ENCODE peak calls at places on chromosomes 11 and 22, in nine cellular contexts. T is gastrocnemius medialis, U is ovary, G is body of pancreas, X is sigmoid colon, V is HCT116, Q is suprapubic skin, B is transverse colon, M is adrenal gland. C is an unnamed sample.
A peak's percentile ranks its signal among the peaks of the same experiment; 100 is the strongest.

GRCh38 chr22:29258407-29259252 is 9.2 kb downstream of the RHBDD3 start:
- DNase-seq in T (no peak), U (peak; percentile 12), G (no peak), X (no peak), V (no peak), Q (no peak), B (no peak), M (no peak), C (peak; percentile 81)

GRCh38 chr22:30423296-30423958 is 2.1 kb upstream of the MTFP1 start:
- DNase-seq in T (no peak), U (no peak), G (no peak), X (peak; percentile 83), V (no peak), Q (peak; percentile 87), B (peak; percentile 56), M (peak; percentile 64), C (peak; percentile 89)

GRCh38 chr11:45470151-45471001 is 184.2 kb upstream of the SYT13 start:
- DNase-seq in T (no peak), U (peak; percentile 47), G (peak; percentile 55), X (no peak), V (no peak), Q (no peak), B (no peak), M (peak; percentile 69), C (no peak)

GRCh38 chr22:30705710-30706651 is 11.3 kb downstream of the OSBP2 start:
- DNase-seq in T (no peak), U (no peak), G (no peak), X (no peak), V (peak; percentile 70), Q (no peak), B (peak; percentile 22), M (peak; percentile 60), C (no peak)

GRCh38 chr11:62770778-62771143 is 435 bp upstream of the TAF6L start:
- DNase-seq in T (peak; percentile 33), U (peak; percentile 43), G (peak; percentile 31), X (peak; percentile 74), V (no peak), Q (peak; percentile 69), B (peak; percentile 30), M (peak; percentile 48), C (no peak)

GRCh38 chr11:4464216-4465159 is 15.4 kb downstream of the OR52K2 start:
- DNase-seq in T (no peak), U (no peak), G (no peak), X (no peak), V (peak; percentile 16), Q (no peak), B (no peak), M (no peak), C (no peak)

GRCh38 chr11:76747428-76747979 is 35.7 kb upstream of the TSKU start:
- DNase-seq in T (no peak), U (no peak), G (no peak), X (no peak), V (no peak), Q (no peak), B (no peak), M (no peak), C (no peak)

GRCh38 chr11:10480026-10480425 is 25.0 kb downstream of the AMPD3 start:
- DNase-seq in T (no peak), U (no peak), G (no peak), X (no peak), V (no peak), Q (peak; percentile 35), B (no peak), M (peak; percentile 19), C (no peak)

GRCh38 chr11:44615913-44616806 is 50.7 kb downstream of the CD82 start:
- DNase-seq in T (peak; percentile 5), U (no peak), G (no peak), X (peak; percentile 55), V (no peak), Q (peak; percentile 38), B (no peak), M (no peak), C (no peak)

GRCh38 chr11:110962907-110963306 is 250.7 kb upstream of the ARHGAP20 start:
- DNase-seq in T (no peak), U (no peak), G (no peak), X (no peak), V (no peak), Q (no peak), B (no peak), M (no peak), C (no peak)

GRCh38 chr11:44954051-44954906 is 3.6 kb upstream of the TP53I11 start:
- DNase-seq in T (no peak), U (no peak), G (no peak), X (no peak), V (no peak), Q (no peak), B (no peak), M (no peak), C (peak; percentile 24)

GRCh38 chr11:115580416-115580815 is 76.2 kb upstream of the CADM1 start:
- DNase-seq in T (no peak), U (no peak), G (no peak), X (no peak), V (no peak), Q (no peak), B (no peak), M (no peak), C (no peak)

GRCh38 chr11:78080818-78081495 is 1.3 kb upstream of the NDUFC2 start:
- DNase-seq in T (no peak), U (no peak), G (no peak), X (no peak), V (no peak), Q (no peak), B (no peak), M (no peak), C (no peak)

GRCh38 chr11:47466201-47466600 is 17.3 kb upstream of the RAPSN start:
- DNase-seq in T (no peak), U (no peak), G (no peak), X (no peak), V (no peak), Q (no peak), B (no peak), M (no peak), C (no peak)

GRCh38 chr11:65213322-65214211 is 31.8 kb downstream of the CAPN1 start:
- DNase-seq in T (no peak), U (no peak), G (no peak), X (no peak), V (no peak), Q (no peak), B (no peak), M (no peak), C (no peak)

GRCh38 chr11:106152013-106152412 is 74.6 kb downstream of the AASDHPPT start:
- DNase-seq in T (no peak), U (no peak), G (peak; percentile 18), X (no peak), V (no peak), Q (no peak), B (no peak), M (no peak), C (no peak)
- TF ChIP-seq CTCF in T (no peak), U (no peak), G (no peak), X (no peak), V (no peak), Q (no peak), B (no peak), M (no peak), C (no peak)

DNA sequence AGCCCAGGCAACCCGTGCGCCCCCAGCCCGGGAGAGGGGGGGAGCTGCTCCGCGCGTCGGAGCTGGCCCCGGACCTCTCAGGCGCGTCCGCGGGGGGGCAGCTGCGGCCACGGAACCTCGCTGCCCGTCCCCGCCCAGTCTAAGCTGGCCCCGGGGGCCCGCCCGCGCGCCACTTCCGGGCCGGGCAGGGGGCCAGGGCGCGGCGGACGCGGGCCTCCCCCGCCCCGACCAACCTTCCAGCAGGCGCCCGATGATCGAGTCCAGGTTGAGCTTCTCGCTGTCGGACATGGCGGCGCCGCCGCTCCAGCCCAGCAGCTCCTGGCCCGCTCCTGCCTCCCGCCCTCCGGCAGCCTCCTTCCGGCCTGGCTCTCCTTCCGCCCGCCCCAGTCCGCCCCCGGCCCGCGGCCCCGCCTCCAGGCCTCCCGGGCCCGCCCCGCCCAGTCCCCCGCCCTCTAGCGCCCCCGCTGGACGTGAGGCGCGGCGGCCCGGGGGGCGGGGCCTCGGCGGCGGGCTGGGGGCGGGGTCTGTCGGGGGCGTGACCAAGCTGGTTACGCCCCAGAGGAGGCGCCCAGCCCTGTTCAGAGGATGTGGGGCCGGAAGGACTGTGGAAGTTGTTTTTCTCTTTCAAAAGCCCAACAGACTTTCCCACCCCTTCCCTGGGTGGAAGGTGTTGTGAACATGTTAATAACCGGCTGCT is at the start of gene PPP1CA:
- DNase-seq in T (peak; percentile 87), U (peak; percentile 92), G (peak; percentile 93), X (peak; percentile 95), V (peak; percentile 53), Q (peak; percentile 92), B (peak; percentile 93), M (peak; percentile 91), C (peak; percentile 93)
- TF ChIP-seq POLR2A in T (peak; percentile 75), U (peak; percentile 70), G (peak; percentile 76), X (no peak), V (peak; percentile 24), Q (no peak), B (peak; percentile 79), M (peak; percentile 57), C (peak; percentile 38)

DNA sequence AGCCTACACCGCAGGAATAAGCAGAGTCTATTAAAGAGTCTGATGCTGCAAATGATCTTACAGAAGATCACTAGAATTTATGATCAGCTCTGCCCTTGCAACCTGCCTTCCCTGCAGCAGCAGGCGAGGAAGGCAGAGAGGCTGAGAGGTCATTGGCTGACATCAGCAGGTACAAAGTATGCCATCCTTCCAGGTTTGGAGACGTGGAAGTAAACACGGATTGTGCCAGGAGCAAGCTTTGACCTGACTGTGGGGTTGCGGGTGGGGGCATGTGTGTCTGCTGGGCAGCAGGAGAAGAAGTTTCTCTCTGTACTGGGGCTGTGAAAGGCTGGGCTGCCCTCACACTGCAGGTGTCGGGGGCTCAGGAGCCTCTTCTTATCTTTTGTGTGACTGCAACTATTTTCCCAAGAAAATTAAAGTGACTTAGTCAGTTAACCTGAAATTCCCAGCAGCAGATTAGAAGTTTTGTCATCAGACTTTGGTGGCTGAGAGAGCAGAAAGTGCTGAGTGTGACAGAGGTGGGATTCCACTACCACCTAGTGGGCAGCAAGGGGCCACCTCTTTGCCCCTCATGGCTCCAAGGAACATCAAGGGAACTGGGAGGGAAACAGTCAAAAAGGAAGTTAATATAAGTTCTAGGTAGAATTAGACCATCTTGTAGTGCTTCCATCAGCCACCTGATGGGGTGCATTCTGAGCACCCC is 565.9 kb downstream of the ETS1 start:
- DNase-seq in T (no peak), U (no peak), G (no peak), X (no peak), V (no peak), Q (no peak), B (no peak), M (no peak), C (no peak)
- TF ChIP-seq CTCF in T (no peak), U (no peak), G (no peak), X (no peak), V (no peak), Q (no peak), B (no peak), M (no peak), C (no peak)

DNA sequence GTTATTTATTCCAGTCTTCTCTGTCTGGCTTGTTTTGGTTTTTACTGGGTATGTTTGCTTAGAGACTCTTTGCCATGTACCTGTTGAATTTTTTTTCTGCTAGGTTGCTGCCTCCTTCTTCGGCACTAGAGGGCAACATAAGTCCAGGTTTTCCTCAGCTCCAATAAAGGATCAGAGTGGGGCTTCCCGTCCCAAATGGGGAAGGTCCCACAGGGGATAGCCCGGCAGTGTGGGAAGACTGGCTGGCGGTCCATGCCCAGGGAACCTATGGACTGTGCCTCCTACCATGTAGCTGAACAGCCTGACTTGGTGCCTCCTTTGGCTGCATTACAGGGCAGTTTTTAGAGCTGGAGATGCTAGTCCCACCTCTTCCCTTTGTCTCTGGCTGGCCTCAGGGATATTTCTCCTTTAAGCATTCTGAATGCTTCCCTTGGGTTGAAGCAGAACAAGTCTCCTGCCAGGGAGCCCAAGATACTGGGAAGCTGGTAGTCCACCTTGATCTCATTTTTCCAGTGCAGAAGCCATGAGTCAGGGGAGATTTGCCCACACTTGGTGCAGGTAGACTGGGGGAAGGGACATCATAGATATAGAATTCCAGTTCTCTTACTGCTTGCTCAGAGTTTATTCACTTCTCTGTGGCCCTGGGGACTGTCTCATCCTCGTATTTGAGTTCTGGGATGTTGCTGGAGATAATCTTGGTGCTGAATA is 60.2 kb downstream of the BRD1 start:
- DNase-seq in T (peak; percentile 25), U (peak; percentile 15), G (no peak), X (peak; percentile 61), V (peak; percentile 42), Q (no peak), B (peak; percentile 13), M (peak; percentile 33), C (no peak)
- TF ChIP-seq POLR2A in T (no peak), U (no peak), G (no peak), X (no peak), V (no peak), Q (no peak), B (no peak), M (no peak), C (no peak)

C was measured in upper lobe of left lung.